ENCODE peak calls at places on chromosomes 4 and X, in four cellular contexts. F is Right ventricle myocardium inferior, M is AG09319, B is pancreas. V is an unnamed sample.

GRCh38 chrX:118480172-118480571 is 15.4 kb upstream of the DOCK11 start:
- DNase-seq in F (no peak), M (peak), B (no peak), V (no peak)

GRCh38 chr4:184383497-184384055 is 90.8 kb downstream of the IRF2 start:
- DNase-seq in F (no peak), M (peak), B (peak), V (no peak)

GRCh38 chr4:24179201-24179840 is 289.5 kb upstream of the PPARGC1A start:
- DNase-seq in F (no peak), M (no peak), B (no peak), V (no peak)

GRCh38 chr4:169147217-169147616 is 123.5 kb downstream of the SH3RF1 start:
- DNase-seq in F (no peak), M (no peak), B (no peak), V (no peak)

GRCh38 chr4:55038176-55038890 is 87.1 kb downstream of the KDR start:
- DNase-seq in F (peak), M (no peak), B (peak), V (no peak)

GRCh38 chr4:100742045-100742444 is 224.2 kb upstream of the EMCN start:
- DNase-seq in F (no peak), M (no peak), B (no peak), V (no peak)

GRCh38 chr4:17718471-17718870 is 63.0 kb downstream of the FAM184B start:
- DNase-seq in F (no peak), M (no peak), B (no peak), V (no peak)

GRCh38 chrX:133444196-133444595 is 28.9 kb upstream of the GPC4 start:
- DNase-seq in F (no peak), M (no peak), B (no peak), V (no peak)

GRCh38 chr4:47639531-47639930 is 154.5 kb downstream of the ATP10D start:
- DNase-seq in F (no peak), M (no peak), B (no peak), V (no peak)

GRCh38 chr4:7124643-7125442 is 57.0 kb upstream of the GRPEL1 start:
- DNase-seq in F (peak), M (peak), B (no peak), V (peak)

GRCh38 chrX:53255738-53256191 is 25.6 kb downstream of the IQSEC2 start:
- DNase-seq in F (no peak), M (no peak), B (no peak), V (no peak)

GRCh38 chrX:47234583-47234982 is 1.8 kb downstream of the USP11 start:
- DNase-seq in F (no peak), M (no peak), B (no peak), V (no peak)

GRCh38 chr4:57168986-57169385 is 58.8 kb upstream of the IGFBP7 start:
- DNase-seq in F (no peak), M (no peak), B (no peak), V (no peak)

GRCh38 chr4:7774301-7775019 is 165.2 kb downstream of the AFAP1 start:
- DNase-seq in F (no peak), M (no peak), B (no peak), V (no peak)

GRCh38 chr4:8387615-8388266 is 52.8 kb downstream of the ACOX3 start:
- DNase-seq in F (no peak), M (no peak), B (no peak), V (no peak)

GRCh38 chrX:54043084-54043483 is 1.2 kb downstream of the PHF8 start:
- DNase-seq in F (no peak), M (no peak), B (no peak), V (no peak)

GRCh38 chrX:30282527-30282926 is 26.7 kb downstream of the NR0B1 start:
- DNase-seq in F (no peak), M (no peak), B (no peak), V (no peak)

GRCh38 chr4:106351016-106351415 is 17.6 kb downstream of the GIMD1 start:
- DNase-seq in F (no peak), M (no peak), B (no peak), V (no peak)

GRCh38 chr4:182554736-182555135 is 311.5 kb downstream of the TENM3 start:
- DNase-seq in F (no peak), M (no peak), B (no peak), V (no peak)

GRCh38 chrX:48278958-48279357 is 23.8 kb downstream of the SSX1 start:
- DNase-seq in F (no peak), M (no peak), B (no peak), V (no peak)

GRCh38 chr4:124904723-124905390 is 192.3 kb upstream of the ANKRD50 start:
- DNase-seq in F (no peak), M (no peak), B (no peak), V (no peak)

GRCh38 chr4:24655326-24655725 is 71.0 kb upstream of the DHX15 start:
- DNase-seq in F (no peak), M (no peak), B (no peak), V (no peak)

GRCh38 chr4:142408003-142408441 is 438.1 kb downstream of the INPP4B start:
- DNase-seq in F (no peak), M (no peak), B (no peak), V (no peak)

GRCh38 chr4:106266201-106266600 is 49.8 kb downstream of the TBCK start:
- DNase-seq in F (no peak), M (peak), B (no peak), V (no peak)